ENCODE peak calls at places on chromosome 1, in eight cellular contexts. D is esophagus muscularis mucosa, C is psoas muscle, Z is endothelial cell, K is A549, X is ovary, T is dorsolateral prefrontal cortex, E is body of pancreas. H is an unnamed sample.

GRCh38 chr1:4054957-4055676 is 155.0 kb upstream of the C1orf174 start:
- DNase-seq in X (no peak), E (no peak), C (no peak), Z (no peak), T (no peak), D (no peak), K (no peak), H (no peak)

GRCh38 chr1:13582713-13583443 is 754 bp upstream of the PDPN start:
- DNase-seq in D (no peak), E (no peak), K (no peak), Z (no peak), X (peak), T (no peak), C (no peak), H (no peak)

GRCh38 chr1:42935971-42936308 is 22.7 kb downstream of the SLC2A1 start:
- DNase-seq in K (no peak), T (no peak), Z (no peak), C (no peak), E (peak), X (no peak), D (no peak), H (no peak)

GRCh38 chr1:16464917-16465625 is 24.5 kb downstream of the NECAP2 start:
- DNase-seq in C (peak), D (no peak), E (no peak), Z (no peak), X (no peak), K (no peak), T (no peak), H (no peak)

GRCh38 chr1:8776104-8776503 is 41.3 kb downstream of the RERE start:
- DNase-seq in C (no peak), X (no peak), Z (no peak), D (no peak), E (no peak), K (no peak), T (no peak), H (no peak)

GRCh38 chr1:205071801-205072200 is 12.5 kb downstream of the TMEM81 start:
- DNase-seq in E (no peak), D (no peak), X (no peak), C (no peak), Z (no peak), K (no peak), T (no peak), H (no peak)

GRCh38 chr1:243712890-243713425 is 137.1 kb downstream of the AKT3 start:
- DNase-seq in C (no peak), Z (no peak), E (no peak), T (no peak), K (no peak), D (no peak), X (no peak), H (no peak)

GRCh38 chr1:185961664-185962063 is 227.5 kb downstream of the HMCN1 start:
- DNase-seq in D (no peak), E (no peak), Z (no peak), K (no peak), C (no peak), X (no peak), T (no peak), H (no peak)

GRCh38 chr1:184533049-184533448 is 146.2 kb downstream of the C1orf21 start:
- DNase-seq in C (no peak), Z (no peak), T (no peak), D (no peak), K (no peak), E (no peak), X (no peak), H (no peak)

GRCh38 chr1:7042322-7043231 is 257.3 kb downstream of the CAMTA1 start:
- DNase-seq in Z (no peak), K (peak), D (no peak), T (no peak), E (peak), X (no peak), C (no peak), H (no peak)

GRCh38 chr1:79041666-79042065 is 35.1 kb upstream of the ADGRL4 start:
- DNase-seq in D (no peak), K (no peak), X (no peak), C (no peak), T (no peak), E (no peak), Z (no peak), H (no peak)

GRCh38 chr1:82783025-82783424 is 982.3 kb downstream of the ADGRL2 start:
- DNase-seq in C (no peak), K (no peak), Z (no peak), E (no peak), X (no peak), D (no peak), T (no peak), H (no peak)

GRCh38 chr1:55580845-55581332 is 365.7 kb upstream of the USP24 start:
- DNase-seq in D (peak), X (peak), C (no peak), E (no peak), Z (no peak), T (no peak), K (no peak), H (no peak)

GRCh38 chr1:234978397-234979291 is 150.0 kb downstream of the TOMM20 start:
- DNase-seq in X (no peak), E (peak), K (no peak), T (peak), D (no peak), Z (no peak), C (peak), H (no peak)

GRCh38 chr1:185373813-185374524 is 56.9 kb upstream of the IVNS1ABP start:
- DNase-seq in X (no peak), D (no peak), T (no peak), Z (no peak), K (no peak), E (no peak), C (no peak), H (no peak)

GRCh38 chr1:110538921-110539320 is 19.9 kb upstream of the KCNA10 start:
- DNase-seq in T (no peak), E (no peak), K (no peak), C (no peak), Z (no peak), D (no peak), X (no peak), H (no peak)

GRCh38 chr1:67710417-67710816 is 25.4 kb downstream of the GADD45A start:
- DNase-seq in K (no peak), E (no peak), D (no peak), X (no peak), C (no peak), T (no peak), Z (no peak), H (no peak)

GRCh38 chr1:44571712-44572571 is 102.3 kb downstream of the TMEM53 start:
- DNase-seq in K (peak), Z (no peak), D (no peak), X (no peak), T (no peak), C (no peak), E (peak), H (no peak)

GRCh38 chr1:30321216-30321910 is 402.0 kb downstream of the MATN1 start:
- DNase-seq in E (no peak), C (no peak), K (no peak), T (no peak), Z (no peak), D (no peak), X (no peak), H (no peak)

GRCh38 chr1:46575300-46575699 is 23.9 kb upstream of the KNCN start:
- DNase-seq in Z (no peak), T (no peak), D (no peak), C (no peak), K (no peak), X (no peak), E (no peak), H (no peak)

GRCh38 chr1:32480761-32481160 is 15.9 kb downstream of the ZBTB8B start:
- DNase-seq in C (no peak), T (no peak), K (no peak), E (no peak), Z (no peak), X (no peak), D (no peak), H (no peak)

GRCh38 chr1:182388392-182389134 is 3.0 kb downstream of the GLUL start:
- DNase-seq in C (no peak), T (no peak), K (no peak), D (no peak), E (no peak), X (no peak), Z (no peak), H (no peak)

GRCh38 chr1:226466301-226466700 is 58.4 kb upstream of the PARP1 start:
- DNase-seq in D (no peak), K (no peak), X (no peak), T (no peak), Z (no peak), C (no peak), E (no peak), H (no peak)

GRCh38 chr1:153518562-153518961 is 17.2 kb downstream of the S100A6 start:
- DNase-seq in Z (no peak), E (no peak), K (no peak), D (no peak), C (no peak), T (no peak), X (no peak), H (no peak)

GRCh38 chr1:31581821-31582810 is 5.8 kb downstream of the TINAGL1 start:
- DNase-seq in X (no peak), K (no peak), D (no peak), Z (no peak), E (no peak), T (no peak), C (no peak), H (no peak)

GRCh38 chr1:32142446-32143301 is 34.8 kb downstream of the KPNA6 start:
- DNase-seq in C (peak), X (peak), K (peak), D (peak), Z (peak), E (peak), T (no peak), H (peak)

GRCh38 chr1:66951513-66951912 is 26.7 kb downstream of the MIER1 start:
- DNase-seq in E (no peak), T (no peak), D (no peak), K (no peak), C (no peak), Z (no peak), X (no peak), H (no peak)

GRCh38 chr1:223873044-223873443 is 27.3 kb upstream of the TP53BP2 start:
- DNase-seq in C (no peak), T (no peak), K (no peak), E (no peak), D (no peak), X (no peak), Z (no peak), H (no peak)

GRCh38 chr1:234331511-234331910 is 41.7 kb upstream of the COA6 start:
- DNase-seq in E (no peak), X (no peak), T (no peak), K (no peak), Z (no peak), D (peak), C (no peak), H (no peak)

GRCh38 chr1:106600626-106601025 is 455.8 kb upstream of the PRMT6 start:
- DNase-seq in T (no peak), D (no peak), C (no peak), E (no peak), X (no peak), K (no peak), Z (no peak), H (no peak)

GRCh38 chr1:247535402-247535801 is 838 bp downstream of the OR2C3 start:
- DNase-seq in E (no peak), D (no peak), T (no peak), Z (no peak), C (no peak), K (no peak), X (no peak), H (no peak)

GRCh38 chr1:247530785-247531184 is 5.5 kb downstream of the OR2C3 start:
- DNase-seq in C (no peak), K (no peak), X (no peak), E (no peak), T (no peak), D (no peak), Z (no peak), H (no peak)

GRCh38 chr1:247528812-247529474 is 7.3 kb downstream of the OR2C3 start:
- DNase-seq in K (no peak), C (no peak), X (no peak), T (no peak), E (no peak), D (no peak), Z (no peak), H (no peak)

GRCh38 chr1:247536340-247536739 is at the start of gene OR2C3:
- DNase-seq in T (no peak), K (no peak), C (no peak), Z (no peak), X (no peak), E (no peak), D (no peak), H (no peak)

DNA sequence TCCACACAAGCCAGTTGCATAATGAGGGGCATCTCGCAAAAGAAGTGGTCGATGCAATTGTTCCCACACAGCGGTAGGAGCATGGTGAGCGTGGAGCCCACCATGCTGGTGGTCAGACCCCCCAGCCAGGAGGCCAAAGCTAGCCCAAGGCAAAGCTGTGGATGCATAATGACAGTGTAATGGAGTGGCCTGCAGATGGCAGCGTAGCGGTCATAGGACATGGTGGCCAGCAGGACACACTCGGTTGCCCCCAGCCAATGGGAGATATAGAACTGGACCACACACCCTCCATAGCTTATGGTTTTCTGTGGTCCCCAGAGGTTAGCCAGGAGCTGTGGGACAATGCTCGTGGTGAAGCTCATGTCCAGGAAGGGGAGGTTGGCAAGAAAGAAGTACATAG is 4.3 kb downstream of the OR2C3 start:
- DNase-seq in D (no peak), X (no peak), K (no peak), C (no peak), T (no peak), E (no peak), Z (no peak), H (no peak)
- TF ChIP-seq CTCF in D (no peak), X (no peak), K (no peak), C (no peak), T (no peak), E (no peak), Z (no peak), H (no peak)

GRCh38 chr1:99952522-99952921 is 17.3 kb upstream of the SLC35A3 start:
- DNase-seq in E (no peak), C (no peak), T (no peak), K (no peak), X (no peak), D (no peak), Z (no peak), H (no peak)
- TF ChIP-seq CTCF in E (no peak), C (no peak), T (no peak), K (no peak), X (no peak), D (no peak), Z (no peak), H (no peak)

GRCh38 chr1:225004396-225004795 is 74.9 kb downstream of the DNAH14 start:
- DNase-seq in E (no peak), X (no peak), K (peak), C (no peak), D (no peak), T (no peak), Z (no peak), H (no peak)
- TF ChIP-seq CTCF in E (no peak), X (no peak), K (peak), C (no peak), D (no peak), T (no peak), Z (no peak), H (peak)

DNA sequence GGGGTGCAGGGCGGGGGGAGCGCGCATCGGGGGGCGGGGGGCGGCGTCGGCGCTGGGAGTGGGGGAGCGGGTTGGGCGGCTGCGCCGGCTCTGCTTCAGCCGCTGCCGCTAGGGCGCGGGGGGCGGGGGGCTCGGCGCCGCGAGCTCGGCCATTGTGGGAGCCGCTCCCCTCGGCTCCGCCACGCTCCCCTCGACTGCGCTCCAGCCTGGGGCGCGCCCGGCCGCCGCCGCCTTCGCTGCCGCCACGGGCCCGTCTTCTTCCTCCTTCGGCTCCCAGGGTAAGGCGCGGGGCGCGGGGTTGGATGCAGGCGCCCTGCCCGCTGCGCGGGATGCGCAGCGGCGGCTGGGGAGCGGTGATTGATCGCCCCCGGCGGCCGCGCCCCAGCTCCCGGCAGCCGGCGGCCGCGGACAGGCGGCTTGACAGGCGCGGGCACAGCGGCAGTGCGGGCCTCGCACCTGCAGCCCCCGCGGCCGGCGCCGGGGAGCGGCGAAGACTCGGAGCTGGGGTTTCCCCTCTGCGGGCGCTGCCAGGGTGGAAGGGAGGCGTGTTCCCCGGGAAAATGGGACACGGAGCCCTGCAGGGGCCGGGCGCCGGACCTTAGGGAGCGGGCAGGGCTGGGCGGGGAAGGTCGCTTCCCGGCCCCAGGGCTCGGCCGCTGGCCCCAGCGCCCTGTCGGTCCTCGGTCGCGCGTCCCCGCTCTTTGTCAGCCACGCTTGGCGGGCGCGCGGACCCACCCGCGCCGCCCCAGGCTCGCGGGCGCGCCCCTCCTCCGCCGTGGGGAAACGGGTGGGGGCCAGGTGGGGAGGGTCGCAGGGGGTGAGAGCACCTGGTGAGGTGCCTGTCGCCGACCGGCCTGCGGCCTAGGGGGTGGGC is 55.4 kb downstream of the NDUFS5 start:
- DNase-seq in C (peak), X (no peak), D (no peak), T (no peak), Z (peak), E (peak), K (no peak), H (peak)
- TF ChIP-seq CTCF in C (no peak), X (peak), D (no peak), T (no peak), Z (no peak), E (no peak), K (no peak), H (no peak)

DNA sequence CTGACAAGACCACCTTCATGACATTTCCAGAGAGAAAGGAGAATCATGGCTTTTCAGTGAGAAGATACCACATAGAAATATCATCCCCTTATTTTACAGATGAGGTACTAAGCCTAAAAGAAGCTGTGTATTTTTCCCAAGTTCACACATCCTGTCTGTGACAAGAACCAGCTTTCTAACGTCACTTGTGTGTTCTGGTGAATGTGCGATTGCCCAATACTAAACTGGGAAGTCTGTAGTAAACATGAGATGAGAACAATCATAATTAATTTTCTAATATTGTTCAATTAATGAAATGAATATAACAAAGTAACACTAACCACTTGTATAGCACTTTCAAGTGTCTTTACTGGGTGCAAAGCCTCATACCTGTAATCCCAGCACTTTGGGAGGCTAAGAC is 46.0 kb downstream of the PTGER3 start:
- DNase-seq in C (no peak), Z (no peak), T (no peak), E (no peak), D (no peak), K (no peak), X (no peak), H (no peak)
- TF ChIP-seq CTCF in C (no peak), Z (no peak), T (no peak), E (no peak), D (no peak), K (no peak), X (no peak), H (no peak)

GRCh38 chr1:201164645-201165044 is 10.4 kb upstream of the TMEM9 start:
- DNase-seq in K (no peak), E (no peak), T (no peak), X (no peak), Z (no peak), C (no peak), D (no peak), H (no peak)

GRCh38 chr1:201169971-201170532 is 15.8 kb upstream of the TMEM9 start:
- DNase-seq in C (no peak), K (no peak), X (no peak), D (no peak), E (no peak), Z (no peak), T (no peak), H (no peak)

GRCh38 chr1:201167625-201167991 is 13.3 kb upstream of the TMEM9 start:
- DNase-seq in E (no peak), X (no peak), C (no peak), Z (no peak), T (no peak), K (no peak), D (no peak), H (no peak)

GRCh38 chr1:201169203-201169602 is 14.9 kb upstream of the TMEM9 start:
- DNase-seq in T (no peak), E (no peak), K (no peak), X (no peak), D (no peak), C (no peak), Z (no peak), H (no peak)

DNA sequence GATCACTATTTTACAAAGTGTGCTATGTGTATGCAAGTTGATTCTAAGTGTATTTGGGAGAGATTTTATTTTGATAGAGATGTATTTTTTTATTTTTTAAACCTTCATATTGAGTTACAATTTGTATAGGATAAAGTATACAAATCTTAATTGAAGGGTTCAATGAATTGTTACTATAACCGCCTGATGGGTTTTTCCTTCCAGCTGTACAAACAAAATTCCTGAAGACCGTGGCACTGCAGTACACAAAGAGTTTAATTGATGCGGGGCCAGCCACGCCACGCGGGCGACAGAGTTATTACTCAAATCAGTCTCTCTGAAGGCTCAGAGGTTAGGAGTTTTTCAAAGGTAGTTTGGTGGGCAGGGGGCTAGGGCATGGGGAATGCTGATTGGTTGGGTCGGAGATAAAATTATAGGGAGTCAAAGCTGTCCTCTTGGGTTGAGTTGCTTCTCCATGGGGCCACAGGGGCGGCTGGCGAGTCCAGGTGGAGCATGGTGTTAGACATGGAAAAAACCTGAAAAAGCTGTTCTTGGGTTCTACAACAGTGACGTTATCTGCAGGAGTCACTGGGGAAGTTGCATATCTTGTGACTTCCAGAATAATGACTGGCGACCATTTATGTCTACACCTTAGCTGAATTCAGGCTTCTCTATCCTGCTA is 12.8 kb upstream of the TMEM9 start:
- DNase-seq in Z (no peak), C (no peak), D (no peak), K (no peak), X (no peak), E (peak), T (no peak), H (no peak)
- TF ChIP-seq CTCF in Z (no peak), C (no peak), D (no peak), K (no peak), X (no peak), E (no peak), T (no peak), H (no peak)

GRCh38 chr1:218983848-218984247 is 189.8 kb upstream of the LYPLAL1 start:
- DNase-seq in C (no peak), T (no peak), Z (peak), K (no peak), E (no peak), D (no peak), X (no peak), H (no peak)
- TF ChIP-seq CTCF in C (no peak), T (no peak), Z (peak), K (peak), E (no peak), D (no peak), X (no peak), H (peak)

GRCh38 chr1:101200513-101200912 is 36.3 kb upstream of the S1PR1 start:
- DNase-seq in D (no peak), Z (no peak), E (no peak), C (no peak), X (no peak), K (no peak), T (no peak), H (no peak)
- TF ChIP-seq CTCF in D (no peak), Z (no peak), E (no peak), C (no peak), X (no peak), K (no peak), T (no peak), H (no peak)